ENCODE peak calls at places on chromosomes 3 and 15, in four cellular contexts. S is OCI-M1, T is choroid plexus epithelial cell, X is germinal center. M is an unnamed sample.
A peak's percentile ranks its signal among the peaks of the same experiment; 100 is the strongest.

GRCh38 chr15:58454950-58455401 is 23.2 kb downstream of the LIPC start:
- DNase-seq in X (no peak), S (no peak), T (no peak), M (no peak)

GRCh38 chr3:127389415-127389814 is 101.6 kb upstream of the PRR20G start:
- DNase-seq in X (no peak), T (no peak), S (no peak), M (no peak)

GRCh38 chr3:192331749-192332385 is 395.5 kb downstream of the FGF12 start:
- DNase-seq in X (no peak), T (no peak), S (peak; percentile 45), M (no peak)

GRCh38 chr15:40959331-40960141 is 6.3 kb downstream of the CHAC1 start:
- DNase-seq in T (no peak), S (no peak), X (no peak), M (no peak)

GRCh38 chr15:65916041-65916663 is 46.9 kb downstream of the RAB11A start:
- DNase-seq in T (no peak), X (no peak), S (no peak), M (peak; percentile 9)

GRCh38 chr3:110903771-110904532 is 167.7 kb upstream of the NECTIN3 start:
- DNase-seq in S (no peak), X (no peak), T (no peak), M (no peak)

GRCh38 chr3:37630441-37630840 is 231.2 kb upstream of the CTDSPL start:
- DNase-seq in T (no peak), X (no peak), S (no peak), M (no peak)

GRCh38 chr3:9747267-9747666 is 2.5 kb upstream of the OGG1 start:
- DNase-seq in S (no peak), T (peak; percentile 41), X (no peak), M (no peak)

GRCh38 chr15:57256941-57257340 is 119.4 kb upstream of the CGNL1 start:
- DNase-seq in T (no peak), X (no peak), S (no peak), M (no peak)